ENCODE peak calls at places on chromosomes 16 and 17, in nine cellular contexts. One of them, this sample, is unnamed.

GRCh38 chr17:29131814-29132682 is 48.1 kb downstream of the MYO18A start:
- DNase-seq in GM06990: no peak
- DNase-seq in A549: no peak
- DNase-seq in CD4-positive, alpha-beta T cell: no peak
- DNase-seq in WTC11: no peak
- DNase-seq in D721Med: no peak
- DNase-seq in prostate gland: no peak
- DNase-seq in right lobe of liver: no peak
- DNase-seq in dorsolateral prefrontal cortex: no peak
- DNase-seq in this sample: no peak

GRCh38 chr16:1142911-1143310 is 10.0 kb upstream of the CACNA1H start:
- DNase-seq in CD4-positive, alpha-beta T cell: no peak
- DNase-seq in prostate gland: no peak
- DNase-seq in right lobe of liver: no peak
- DNase-seq in dorsolateral prefrontal cortex: no peak
- DNase-seq in GM06990: no peak
- DNase-seq in D721Med: no peak
- DNase-seq in WTC11: no peak
- DNase-seq in A549: no peak
- DNase-seq in this sample: no peak

GRCh38 chr17:1186214-1186820 is 6.5 kb upstream of the ABR start:
- DNase-seq in CD4-positive, alpha-beta T cell: no peak
- DNase-seq in D721Med: no peak
- DNase-seq in GM06990: no peak
- DNase-seq in A549: no peak
- DNase-seq in dorsolateral prefrontal cortex: no peak
- DNase-seq in WTC11: no peak
- DNase-seq in prostate gland: no peak
- DNase-seq in right lobe of liver: no peak
- DNase-seq in this sample: no peak

GRCh38 chr16:31215287-31216115 is 1.4 kb downstream of the PYDC1 start:
- DNase-seq in WTC11: peak; percentile 89
- DNase-seq in CD4-positive, alpha-beta T cell: no peak
- DNase-seq in prostate gland: peak; percentile 37
- DNase-seq in right lobe of liver: no peak
- DNase-seq in GM06990: no peak
- DNase-seq in D721Med: peak; percentile 67
- DNase-seq in dorsolateral prefrontal cortex: no peak
- DNase-seq in A549: peak; percentile 91
- DNase-seq in this sample: peak; percentile 52

GRCh38 chr16:424033-424622 is 1.3 kb upstream of the RAB11FIP3 start:
- DNase-seq in D721Med: no peak
- DNase-seq in WTC11: no peak
- DNase-seq in CD4-positive, alpha-beta T cell: no peak
- DNase-seq in dorsolateral prefrontal cortex: peak; percentile 78
- DNase-seq in prostate gland: peak; percentile 91
- DNase-seq in GM06990: no peak
- DNase-seq in A549: peak; percentile 50
- DNase-seq in right lobe of liver: peak; percentile 69
- DNase-seq in this sample: no peak

GRCh38 chr17:45293413-45294211 is 23.2 kb downstream of the MAP3K14 start:
- DNase-seq in prostate gland: peak; percentile 77
- DNase-seq in right lobe of liver: peak; percentile 89
- DNase-seq in GM06990: no peak
- DNase-seq in D721Med: no peak
- DNase-seq in WTC11: no peak
- DNase-seq in CD4-positive, alpha-beta T cell: no peak
- DNase-seq in dorsolateral prefrontal cortex: peak; percentile 76
- DNase-seq in A549: peak; percentile 93
- DNase-seq in this sample: peak; percentile 47

GRCh38 chr17:40490289-40490853 is 11.1 kb downstream of the TNS4 start:
- DNase-seq in A549: no peak
- DNase-seq in prostate gland: peak; percentile 83
- DNase-seq in CD4-positive, alpha-beta T cell: no peak
- DNase-seq in WTC11: peak; percentile 46
- DNase-seq in D721Med: no peak
- DNase-seq in GM06990: no peak
- DNase-seq in dorsolateral prefrontal cortex: peak; percentile 77
- DNase-seq in right lobe of liver: no peak
- DNase-seq in this sample: peak; percentile 51

GRCh38 chr16:29765167-29766032 is 12.7 kb upstream of the ZG16 start:
- DNase-seq in WTC11: no peak
- DNase-seq in A549: no peak
- DNase-seq in CD4-positive, alpha-beta T cell: no peak
- DNase-seq in GM06990: no peak
- DNase-seq in dorsolateral prefrontal cortex: no peak
- DNase-seq in prostate gland: peak; percentile 31
- DNase-seq in right lobe of liver: peak; percentile 93
- DNase-seq in D721Med: no peak
- DNase-seq in this sample: no peak

GRCh38 chr16:4733747-4734062 is 366 bp downstream of the ANKS3 start:
- DNase-seq in CD4-positive, alpha-beta T cell: no peak
- DNase-seq in A549: peak; percentile 40
- DNase-seq in WTC11: no peak
- DNase-seq in GM06990: no peak
- DNase-seq in right lobe of liver: no peak
- DNase-seq in dorsolateral prefrontal cortex: no peak
- DNase-seq in prostate gland: peak; percentile 12
- DNase-seq in D721Med: no peak
- DNase-seq in this sample: peak; percentile 57

DNA sequence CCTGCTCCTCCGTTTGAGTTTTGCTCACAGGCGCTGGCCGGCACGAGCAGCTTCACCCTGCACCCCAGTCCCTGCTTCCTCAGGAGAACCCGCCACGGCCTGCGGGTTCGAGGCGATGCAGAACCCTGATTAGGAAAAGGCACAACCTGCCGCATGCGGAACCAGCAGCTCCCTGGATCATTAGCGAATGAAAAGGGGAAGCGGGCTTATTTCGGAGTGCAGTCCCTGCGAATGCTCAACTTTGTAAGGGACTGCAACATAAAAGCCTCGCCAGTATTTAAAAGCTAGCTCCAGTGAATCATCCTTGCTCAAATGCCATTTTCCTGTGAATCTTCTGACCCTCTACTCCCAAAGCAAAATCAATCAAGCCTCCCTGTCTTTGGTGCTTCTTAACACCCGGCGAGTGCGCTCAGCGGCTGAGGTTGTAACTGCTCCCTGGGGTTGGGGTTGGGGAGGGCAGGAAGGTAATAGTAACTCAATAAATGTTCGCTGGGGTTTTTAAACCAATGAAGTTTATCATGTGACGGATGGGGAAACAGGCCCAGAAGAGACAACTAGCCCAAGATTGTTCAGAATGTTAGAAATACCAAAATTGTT is 676 bp upstream of the AKAP10 start:
- DNase-seq in dorsolateral prefrontal cortex: no peak
- DNase-seq in right lobe of liver: no peak
- DNase-seq in A549: no peak
- DNase-seq in CD4-positive, alpha-beta T cell: no peak
- DNase-seq in WTC11: no peak
- DNase-seq in D721Med: no peak
- DNase-seq in GM06990: no peak
- DNase-seq in prostate gland: peak; percentile 16
- DNase-seq in this sample: peak; percentile 65
- TF ChIP-seq CTCF in dorsolateral prefrontal cortex: no peak
- TF ChIP-seq CTCF in right lobe of liver: no peak
- TF ChIP-seq CTCF in A549: no peak
- TF ChIP-seq CTCF in CD4-positive, alpha-beta T cell: no peak
- TF ChIP-seq CTCF in WTC11: no peak
- TF ChIP-seq CTCF in D721Med: no peak
- TF ChIP-seq CTCF in GM06990: no peak
- TF ChIP-seq CTCF in prostate gland: no peak
- TF ChIP-seq CTCF in this sample: no peak

GRCh38 chr16:87228363-87228762 is 88.8 kb downstream of the C16orf95 start:
- DNase-seq in D721Med: no peak
- DNase-seq in WTC11: no peak
- DNase-seq in GM06990: no peak
- DNase-seq in CD4-positive, alpha-beta T cell: no peak
- DNase-seq in dorsolateral prefrontal cortex: no peak
- DNase-seq in A549: no peak
- DNase-seq in right lobe of liver: no peak
- DNase-seq in prostate gland: no peak
- DNase-seq in this sample: no peak

GRCh38 chr16:87231911-87232310 is 85.3 kb downstream of the C16orf95 start:
- DNase-seq in GM06990: no peak
- DNase-seq in WTC11: no peak
- DNase-seq in D721Med: no peak
- DNase-seq in CD4-positive, alpha-beta T cell: no peak
- DNase-seq in dorsolateral prefrontal cortex: no peak
- DNase-seq in A549: no peak
- DNase-seq in prostate gland: no peak
- DNase-seq in right lobe of liver: no peak
- DNase-seq in this sample: no peak

GRCh38 chr16:87229230-87230192 is 87.7 kb downstream of the C16orf95 start:
- DNase-seq in right lobe of liver: no peak
- DNase-seq in prostate gland: no peak
- DNase-seq in WTC11: no peak
- DNase-seq in D721Med: no peak
- DNase-seq in CD4-positive, alpha-beta T cell: no peak
- DNase-seq in dorsolateral prefrontal cortex: no peak
- DNase-seq in GM06990: no peak
- DNase-seq in A549: no peak
- DNase-seq in this sample: no peak

GRCh38 chr16:87233928-87234327 is 83.3 kb downstream of the C16orf95 start:
- DNase-seq in A549: no peak
- DNase-seq in D721Med: no peak
- DNase-seq in right lobe of liver: no peak
- DNase-seq in WTC11: peak; percentile 34
- DNase-seq in prostate gland: no peak
- DNase-seq in dorsolateral prefrontal cortex: no peak
- DNase-seq in CD4-positive, alpha-beta T cell: no peak
- DNase-seq in GM06990: no peak
- DNase-seq in this sample: no peak

DNA sequence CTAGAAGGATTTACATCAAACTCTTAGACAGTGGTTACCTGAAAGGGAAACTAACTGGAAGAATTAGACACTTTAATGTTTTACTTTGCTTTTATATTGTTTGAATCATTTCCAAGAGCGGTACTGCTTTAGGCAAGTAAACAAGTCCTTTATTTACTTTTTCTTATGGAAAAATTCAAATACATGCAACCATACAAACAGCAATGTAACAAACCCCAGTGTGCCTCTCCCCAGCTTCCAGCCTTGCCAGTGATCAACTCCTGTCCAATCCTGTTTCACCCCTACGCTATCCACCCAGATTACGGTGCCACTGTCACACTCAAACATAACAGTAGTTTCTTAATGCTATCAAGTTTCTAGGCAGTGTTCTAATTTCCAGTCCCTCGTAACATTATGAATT is 85.9 kb downstream of the C16orf95 start:
- DNase-seq in CD4-positive, alpha-beta T cell: no peak
- DNase-seq in dorsolateral prefrontal cortex: no peak
- DNase-seq in A549: no peak
- DNase-seq in GM06990: no peak
- DNase-seq in WTC11: no peak
- DNase-seq in right lobe of liver: no peak
- DNase-seq in D721Med: no peak
- DNase-seq in prostate gland: no peak
- DNase-seq in this sample: no peak
- TF ChIP-seq CTCF in CD4-positive, alpha-beta T cell: no peak
- TF ChIP-seq CTCF in dorsolateral prefrontal cortex: no peak
- TF ChIP-seq CTCF in A549: no peak
- TF ChIP-seq CTCF in GM06990: no peak
- TF ChIP-seq CTCF in WTC11: no peak
- TF ChIP-seq CTCF in right lobe of liver: no peak
- TF ChIP-seq CTCF in D721Med: no peak
- TF ChIP-seq CTCF in prostate gland: no peak
- TF ChIP-seq CTCF in this sample: no peak

DNA sequence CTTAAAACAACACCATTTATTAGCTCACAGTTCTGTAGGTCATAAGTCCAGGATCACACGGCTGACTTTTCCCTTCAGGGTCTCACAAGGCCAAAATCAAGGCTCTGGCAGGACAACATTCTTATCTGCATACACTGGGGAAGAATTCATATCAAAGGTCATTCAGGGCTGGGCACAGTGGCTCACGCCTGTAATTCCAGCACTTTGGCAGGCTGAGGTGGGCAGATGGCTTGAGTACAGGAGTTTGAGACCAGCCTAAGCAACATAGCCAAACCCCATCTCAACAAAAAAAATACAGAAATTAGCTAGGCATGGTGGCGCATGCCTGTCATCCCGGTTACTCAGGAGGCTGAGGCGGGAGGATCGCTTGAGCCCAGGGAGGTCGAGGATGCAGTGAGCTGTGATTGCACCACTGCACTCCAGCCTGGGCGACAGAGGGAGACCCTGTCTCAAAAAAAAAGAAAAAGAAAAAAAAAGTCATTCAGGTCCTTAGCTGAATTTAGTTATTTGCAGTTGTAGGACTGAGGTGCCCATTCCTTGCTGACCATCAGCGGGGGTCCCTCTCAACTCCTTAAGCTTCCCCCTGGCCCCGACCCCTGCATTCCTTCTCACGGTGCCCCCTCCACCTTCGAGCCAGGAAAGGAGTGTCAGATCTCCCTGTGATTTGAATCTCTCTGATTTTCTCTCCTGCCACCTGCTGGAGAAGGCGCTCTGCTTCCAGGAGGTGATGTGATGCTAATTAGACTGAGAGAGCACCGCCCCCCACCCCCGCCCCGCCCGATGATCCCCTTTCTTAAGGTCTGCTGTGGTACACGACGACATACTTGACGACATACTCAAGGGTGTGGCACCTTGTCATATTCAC is 91.8 kb upstream of the CLEC18A start:
- DNase-seq in right lobe of liver: no peak
- DNase-seq in D721Med: no peak
- DNase-seq in GM06990: no peak
- DNase-seq in WTC11: peak; percentile 77
- DNase-seq in dorsolateral prefrontal cortex: no peak
- DNase-seq in prostate gland: no peak
- DNase-seq in A549: peak; percentile 57
- DNase-seq in CD4-positive, alpha-beta T cell: no peak
- DNase-seq in this sample: peak; percentile 30
- TF ChIP-seq CTCF in right lobe of liver: peak; percentile 25
- TF ChIP-seq CTCF in D721Med: peak; percentile 43
- TF ChIP-seq CTCF in GM06990: peak; percentile 48
- TF ChIP-seq CTCF in WTC11: no peak
- TF ChIP-seq CTCF in dorsolateral prefrontal cortex: peak; percentile 57
- TF ChIP-seq CTCF in prostate gland: peak; percentile 21
- TF ChIP-seq CTCF in A549: peak; percentile 64
- TF ChIP-seq CTCF in CD4-positive, alpha-beta T cell: no peak
- TF ChIP-seq CTCF in this sample: peak; percentile 20

DNA sequence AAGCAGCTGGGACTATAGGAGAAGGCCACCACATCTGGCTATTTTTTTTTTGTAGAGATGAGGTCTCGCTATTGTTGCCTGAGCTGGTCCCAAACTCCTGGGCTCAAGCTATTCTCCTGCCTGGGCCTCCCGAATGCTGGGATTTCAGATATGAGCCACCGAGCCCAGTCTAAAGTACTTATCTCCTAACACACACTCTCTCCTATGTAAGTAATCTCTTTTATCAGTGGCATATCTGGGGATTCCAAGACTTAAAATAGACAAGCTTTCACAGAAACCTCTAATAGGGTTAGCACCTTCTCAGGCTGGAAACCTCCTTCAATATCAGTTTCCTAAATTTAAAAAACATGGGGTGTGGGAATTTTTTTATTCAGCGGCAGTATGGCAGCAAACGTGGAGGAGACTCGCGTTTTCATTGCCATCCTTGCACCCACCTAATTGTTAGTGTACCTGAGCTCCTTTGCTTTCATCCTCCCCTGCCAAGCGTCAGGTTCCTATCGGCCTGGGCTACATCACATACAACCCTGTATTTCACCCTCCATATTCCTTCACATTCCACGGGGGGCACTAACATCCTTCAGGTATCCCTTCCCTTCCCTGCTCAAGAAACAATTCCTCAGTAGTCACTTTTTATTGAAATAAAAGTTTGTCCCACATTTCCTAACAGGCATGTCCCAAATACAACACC is 1.1 kb downstream of the EZH1 start:
- DNase-seq in dorsolateral prefrontal cortex: no peak
- DNase-seq in prostate gland: no peak
- DNase-seq in D721Med: no peak
- DNase-seq in CD4-positive, alpha-beta T cell: no peak
- DNase-seq in right lobe of liver: no peak
- DNase-seq in WTC11: no peak
- DNase-seq in GM06990: no peak
- DNase-seq in A549: peak; percentile 61
- DNase-seq in this sample: no peak
- TF ChIP-seq CTCF in dorsolateral prefrontal cortex: no peak
- TF ChIP-seq CTCF in prostate gland: no peak
- TF ChIP-seq CTCF in D721Med: no peak
- TF ChIP-seq CTCF in CD4-positive, alpha-beta T cell: no peak
- TF ChIP-seq CTCF in right lobe of liver: peak; percentile 5
- TF ChIP-seq CTCF in WTC11: no peak
- TF ChIP-seq CTCF in GM06990: no peak
- TF ChIP-seq CTCF in A549: no peak
- TF ChIP-seq CTCF in this sample: no peak